ENCODE peak calls at places on chromosomes 5 and 9, in four cellular contexts. Q, A, P and B are unnamed samples.
A peak's percentile ranks its signal among the peaks of the same experiment; 100 is the strongest.

GRCh38 chr5:68823301-68823700 is 270.5 kb upstream of the SLC30A5 start:
- DNase-seq in Q (no peak), A (no peak), P (no peak), B (no peak)

GRCh38 chr9:137989156-137989555 is 111.6 kb downstream of the CACNA1B start:
- DNase-seq in Q (no peak), A (no peak), P (no peak), B (no peak)

GRCh38 chr9:90950600-90950999 is 149.0 kb downstream of the SYK start:
- DNase-seq in Q (no peak), A (no peak), P (no peak), B (no peak)

GRCh38 chr9:24939099-24939850 is 393.6 kb upstream of the IZUMO3 start:
- DNase-seq in Q (no peak), A (no peak), P (no peak), B (no peak)

GRCh38 chr9:114181583-114182409 is 26.5 kb downstream of the COL27A1 start:
- DNase-seq in Q (no peak), A (peak; percentile 70), P (peak; percentile 37), B (no peak)

GRCh38 chr9:32704343-32704742 is 68.9 kb upstream of the TAF1L start:
- DNase-seq in Q (no peak), A (no peak), P (no peak), B (no peak)

GRCh38 chr9:92614763-92615441 is 55.0 kb downstream of the IPPK start:
- DNase-seq in Q (no peak), A (no peak), P (no peak), B (no peak)

GRCh38 chr9:136764301-136764891 is at the start of gene LCN15:
- DNase-seq in Q (no peak), A (no peak), P (no peak), B (peak; percentile 8)

GRCh38 chr9:6501526-6502210 is 88.7 kb downstream of the UHRF2 start:
- DNase-seq in Q (no peak), A (no peak), P (no peak), B (no peak)

GRCh38 chr9:6495484-6495883 is 82.5 kb downstream of the UHRF2 start:
- DNase-seq in Q (no peak), A (no peak), P (no peak), B (no peak)

GRCh38 chr9:6502399-6502798 is 89.4 kb downstream of the UHRF2 start:
- DNase-seq in Q (no peak), A (no peak), P (no peak), B (no peak)

GRCh38 chr9:6498982-6499381 is 86.0 kb downstream of the UHRF2 start:
- DNase-seq in Q (no peak), A (no peak), P (no peak), B (no peak)
- TF ChIP-seq CTCF in Q (no peak), A (no peak), P (no peak), B (no peak)

GRCh38 chr5:139946006-139946405 is 97.1 kb downstream of the NRG2 start:
- DNase-seq in Q (no peak), A (no peak), P (no peak), B (no peak)

GRCh38 chr5:139949710-139950109 is 93.4 kb downstream of the NRG2 start:
- DNase-seq in Q (no peak), A (no peak), P (no peak), B (peak; percentile 3)

GRCh38 chr5:139950436-139950835 is 92.7 kb downstream of the NRG2 start:
- DNase-seq in Q (no peak), A (no peak), P (no peak), B (no peak)

GRCh38 chr5:139942243-139942642 is 100.9 kb downstream of the NRG2 start:
- DNase-seq in Q (no peak), A (no peak), P (no peak), B (no peak)

GRCh38 chr5:139946440-139946839 is 96.7 kb downstream of the NRG2 start:
- DNase-seq in Q (no peak), A (no peak), P (no peak), B (no peak)
- TF ChIP-seq CTCF in Q (no peak), A (no peak), P (no peak), B (no peak)

GRCh38 chr5:28648108-28648507 is 1609.7 kb upstream of the CDH9 start:
- DNase-seq in Q (no peak), A (no peak), P (no peak), B (no peak)
- TF ChIP-seq CTCF in Q (no peak), A (no peak), P (no peak), B (no peak)

GRCh38 chr9:81313877-81314276 is 375.5 kb downstream of the TLE1 start:
- DNase-seq in Q (no peak), A (no peak), P (no peak), B (no peak)

GRCh38 chr9:81317223-81317622 is 372.1 kb downstream of the TLE1 start:
- DNase-seq in Q (no peak), A (no peak), P (no peak), B (no peak)

GRCh38 chr9:81314525-81314924 is 374.8 kb downstream of the TLE1 start:
- DNase-seq in Q (no peak), A (no peak), P (no peak), B (no peak)

GRCh38 chr9:81308404-81308803 is 380.9 kb downstream of the TLE1 start:
- DNase-seq in Q (no peak), A (no peak), P (no peak), B (no peak)

DNA sequence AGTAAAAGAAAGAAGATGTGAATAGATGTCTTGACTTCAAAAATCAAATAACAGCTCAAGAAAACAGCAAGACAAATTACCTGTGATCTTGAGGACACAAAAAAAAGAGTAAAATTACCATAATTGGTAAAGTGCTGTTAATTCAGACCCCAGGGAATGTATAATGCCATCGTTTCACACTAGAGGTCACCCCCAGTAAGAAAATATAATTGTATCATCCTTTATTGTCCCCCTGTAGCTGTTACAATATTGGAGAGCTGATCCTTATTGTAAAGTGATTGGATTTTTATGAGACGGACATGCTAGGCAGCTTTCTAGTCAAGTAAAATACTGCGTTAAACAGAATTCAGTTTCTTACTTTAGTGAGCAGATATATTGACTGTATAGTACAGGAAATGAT is 377.0 kb downstream of the TLE1 start:
- DNase-seq in Q (no peak), A (no peak), P (no peak), B (no peak)
- TF ChIP-seq CTCF in Q (no peak), A (no peak), P (no peak), B (no peak)

DNA sequence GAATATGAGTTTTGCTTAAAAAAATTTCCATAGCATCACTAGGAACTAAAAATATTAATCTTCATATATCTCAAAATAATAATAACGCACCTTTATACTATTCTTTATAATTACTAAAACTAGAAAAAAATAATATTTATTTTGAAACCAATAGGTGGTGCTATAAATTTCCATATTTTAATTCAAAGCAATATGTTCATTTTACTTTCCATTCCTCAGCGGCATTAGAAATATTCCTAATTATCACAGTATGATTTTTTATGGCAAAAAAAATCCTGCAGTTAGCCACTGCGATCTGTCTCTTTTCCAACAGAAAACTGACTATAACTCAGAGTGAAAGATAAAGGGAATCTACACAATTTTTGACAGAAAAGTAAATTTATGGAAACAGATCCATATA is 167.4 kb upstream of the MPDZ start:
- DNase-seq in Q (no peak), A (no peak), P (no peak), B (no peak)
- TF ChIP-seq CTCF in Q (no peak), A (peak; percentile 30), P (peak; percentile 10), B (no peak)

DNA sequence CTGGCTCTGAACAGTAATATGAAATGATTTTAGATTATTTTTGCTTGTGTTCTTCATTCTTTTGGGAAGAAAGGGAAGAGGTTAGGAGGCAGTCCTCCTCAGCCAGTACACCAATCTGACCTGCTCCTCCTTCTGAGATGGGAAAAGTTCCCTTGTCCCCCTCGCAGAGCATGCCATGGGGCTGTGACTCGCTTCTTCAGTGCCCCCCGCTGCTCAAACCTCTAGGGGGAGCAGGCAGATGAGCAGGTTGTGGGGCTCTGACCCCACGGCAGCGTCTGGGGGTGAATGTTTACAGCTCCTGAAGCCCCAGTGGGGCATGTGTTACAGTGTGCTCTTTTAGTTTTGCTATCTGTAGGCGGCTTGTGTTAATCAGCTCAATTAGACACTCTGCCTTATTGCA is 50.9 kb upstream of the KLF9 start:
- DNase-seq in Q (no peak), A (no peak), P (no peak), B (no peak)
- TF ChIP-seq CTCF in Q (peak; percentile 8), A (no peak), P (no peak), B (no peak)

GRCh38 chr9:83920469-83920941 is 727 bp downstream of the KIF27 start:
- DNase-seq in Q (no peak), A (peak; percentile 77), P (no peak), B (peak; percentile 53)
- TF ChIP-seq CTCF in Q (peak; percentile 33), A (peak; percentile 44), P (no peak), B (peak; percentile 48)

DNA sequence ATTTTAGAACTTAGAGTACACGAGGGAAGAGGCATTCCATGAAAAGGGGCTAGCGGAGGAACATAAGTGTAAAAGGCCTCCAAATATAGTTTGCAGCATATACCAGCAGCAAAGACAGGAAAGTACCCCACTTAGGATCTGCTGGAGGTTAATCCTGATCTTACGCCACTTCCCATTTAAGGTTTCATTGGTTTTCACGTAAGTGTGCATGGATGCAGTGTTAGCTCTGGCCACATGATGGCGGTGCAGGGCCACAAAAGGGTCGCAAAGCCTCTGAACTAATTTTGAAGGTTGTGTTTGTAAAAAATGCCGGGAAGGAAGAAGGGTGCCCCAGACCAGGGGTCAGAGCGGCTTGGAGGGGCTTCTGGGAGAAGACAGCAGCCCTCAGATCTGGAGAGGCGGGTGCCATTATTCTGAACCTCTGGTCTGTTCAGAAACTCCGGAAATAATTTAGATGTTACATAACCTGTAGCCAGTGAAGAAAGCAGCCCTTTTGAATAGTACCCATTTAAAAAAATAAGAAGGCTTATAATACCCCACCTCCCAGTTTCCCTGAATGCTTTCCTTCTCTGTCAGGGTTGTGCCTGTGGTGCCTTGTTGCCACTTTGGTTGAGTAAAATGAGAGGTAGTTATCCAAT is 59.5 kb upstream of the TLR4 start:
- DNase-seq in Q (peak; percentile 26), A (peak; percentile 77), P (peak; percentile 88), B (peak; percentile 54)
- TF ChIP-seq CTCF in Q (peak; percentile 96), A (peak; percentile 96), P (peak; percentile 94), B (peak; percentile 96)

DNA sequence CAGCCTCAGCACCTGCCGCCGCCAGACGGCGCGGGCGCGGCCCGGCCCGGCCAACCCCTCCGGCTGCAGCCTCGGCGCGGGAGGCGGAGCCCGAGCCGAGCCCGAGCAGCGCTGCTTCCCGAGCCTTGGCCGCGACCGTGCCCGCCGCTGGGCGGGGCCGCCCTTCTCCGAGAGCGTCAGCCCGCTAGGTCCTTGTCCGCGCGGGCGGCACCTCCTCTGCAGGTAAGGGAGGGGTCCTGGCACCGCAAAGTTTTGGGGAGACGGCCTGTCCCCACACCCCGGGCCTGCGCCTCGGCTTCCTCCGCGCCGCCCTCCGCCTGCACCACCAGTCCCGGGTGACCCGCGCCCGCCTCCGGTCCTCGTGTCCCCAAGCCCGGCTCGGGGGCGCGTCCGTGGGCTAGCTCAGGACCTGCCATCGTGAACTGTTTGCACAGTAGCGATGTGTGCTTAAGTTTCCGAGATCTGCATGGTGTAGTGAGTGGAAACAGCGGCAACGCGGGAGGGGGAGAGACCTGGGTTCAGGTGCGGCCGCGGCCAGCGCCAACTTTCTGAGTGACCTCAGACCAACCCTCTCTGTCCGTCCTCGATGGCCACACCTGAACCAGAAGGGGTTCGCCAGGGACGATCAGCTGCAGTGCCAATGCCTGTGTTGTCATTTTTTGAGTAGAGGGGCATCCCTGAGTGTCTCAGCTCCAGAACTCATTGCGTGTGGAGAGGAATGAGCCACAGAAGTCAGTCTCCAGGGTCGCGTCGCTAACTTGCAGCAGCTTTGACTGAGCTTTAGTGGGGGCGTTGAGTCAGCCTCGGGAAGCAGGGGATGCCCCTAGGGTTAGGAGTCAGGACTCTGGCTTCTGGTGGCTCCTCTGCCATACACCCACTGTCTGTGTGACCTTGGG is at the start of gene FRMPD1:
- DNase-seq in Q (no peak), A (peak; percentile 70), P (peak; percentile 89), B (peak; percentile 79)
- TF ChIP-seq CTCF in Q (no peak), A (no peak), P (no peak), B (no peak)